ENCODE peak calls at places on chromosomes 7 and 10, in four cellular contexts. W is stimulated activated CD8-positive, alpha-beta memory T cell treated with anti-CD3 and anti-CD28 coated beads, Interleukin-12 subunit alpha, Interleukin-12 subunit beta, amount 100 ng/mL, for 4 hours; K is neural crest cell; B is NCI-H460. S is an unnamed sample.

GRCh38 chr10:42961776-42962119 is 115.1 kb upstream of the RET start:
- DNase-seq in W (no peak), K (no peak), B (no peak), S (no peak)

GRCh38 chr10:86758231-86759072 is 2.0 kb downstream of the BMPR1A start:
- DNase-seq in W (no peak), K (no peak), B (no peak), S (no peak)

GRCh38 chr10:35613597-35614226 is 8.6 kb downstream of the GJD4 start:
- DNase-seq in W (no peak), K (no peak), B (peak), S (peak)

GRCh38 chr7:69070476-69070875 is 527.8 kb upstream of the AUTS2 start:
- DNase-seq in W (no peak), K (no peak), B (no peak), S (no peak)

GRCh38 chr7:146510088-146510680 is 393.6 kb downstream of the CNTNAP2 start:
- DNase-seq in W (no peak), K (no peak), B (no peak), S (peak)

GRCh38 chr7:33062023-33062781 is at the start of gene NT5C3A:
- DNase-seq in W (no peak), K (no peak), B (peak), S (peak)

GRCh38 chr7:144019457-144019856 is 19.3 kb downstream of the OR6B1 start:
- DNase-seq in W (no peak), K (no peak), B (peak), S (no peak)

GRCh38 chr10:88455831-88456230 is 127.3 kb downstream of the RNLS start:
- DNase-seq in W (no peak), K (no peak), B (no peak), S (no peak)

GRCh38 chr7:36615877-36616276 is 108.4 kb downstream of the AOAH start:
- DNase-seq in W (no peak), K (no peak), B (no peak), S (peak)

GRCh38 chr7:66522518-66522917 is 106.2 kb upstream of the KCTD7 start:
- DNase-seq in W (no peak), K (no peak), B (no peak), S (no peak)

GRCh38 chr7:42739591-42739990 is 172.3 kb downstream of the C7orf25 start:
- DNase-seq in W (no peak), K (no peak), B (no peak), S (no peak)

GRCh38 chr10:21030096-21030495 is 133.0 kb upstream of the NEBL start:
- DNase-seq in W (no peak), K (no peak), B (peak), S (no peak)

GRCh38 chr10:110794808-110795207 is 76.9 kb upstream of the PDCD4 start:
- DNase-seq in W (no peak), K (peak), B (no peak), S (peak)

GRCh38 chr10:69807122-69807521 is 5.4 kb downstream of the COL13A1 start:
- DNase-seq in W (no peak), K (no peak), B (no peak), S (no peak)

GRCh38 chr7:50798126-50798525 is 15.4 kb upstream of the GRB10 start:
- DNase-seq in W (no peak), K (no peak), B (no peak), S (no peak)

GRCh38 chr10:49552277-49552676 is 13.4 kb upstream of the ERCC6 start:
- DNase-seq in W (no peak), K (no peak), B (peak), S (no peak)

GRCh38 chr10:103192089-103192450 is 1.0 kb downstream of the NT5C2 start:
- DNase-seq in W (no peak), K (no peak), B (no peak), S (no peak)

GRCh38 chr7:153588596-153588995 is 463.6 kb upstream of the DPP6 start:
- DNase-seq in W (no peak), K (no peak), B (no peak), S (no peak)

GRCh38 chr7:23226841-23227450 is 19.6 kb upstream of the GPNMB start:
- DNase-seq in W (no peak), K (no peak), B (no peak), S (no peak)

GRCh38 chr7:93812061-93812460 is 78.5 kb downstream of the TFPI2 start:
- DNase-seq in W (no peak), K (no peak), B (no peak), S (no peak)

GRCh38 chr7:30028749-30029635 is 780 bp downstream of the PLEKHA8 start:
- DNase-seq in W (no peak), K (no peak), B (no peak), S (peak)

GRCh38 chr10:20858292-20859124 is 38.6 kb downstream of the NEBL start:
- DNase-seq in W (no peak), K (no peak), B (peak), S (no peak)

GRCh38 chr7:156499247-156499881 is 141.2 kb upstream of the RNF32 start:
- DNase-seq in W (no peak), K (no peak), B (no peak), S (no peak)

GRCh38 chr10:117175215-117175900 is 21.9 kb upstream of the KCNK18 start:
- DNase-seq in W (no peak), K (no peak), B (no peak), S (no peak)

GRCh38 chr7:128202287-128202957 is 38.7 kb upstream of the LEP start:
- DNase-seq in W (no peak), K (no peak), B (no peak), S (no peak)

GRCh38 chr7:18426564-18427226 is 68.9 kb upstream of the HDAC9 start:
- DNase-seq in W (no peak), K (no peak), B (no peak), S (no peak)

GRCh38 chr7:5226921-5227785 is 37.1 kb downstream of the WIPI2 start:
- DNase-seq in W (no peak), K (no peak), B (no peak), S (no peak)

GRCh38 chr7:140060788-140061606 is 1.8 kb downstream of the PARP12 start:
- DNase-seq in W (no peak), K (no peak), B (no peak), S (no peak)

GRCh38 chr10:116247701-116248100 is 25.3 kb downstream of the GFRA1 start:
- DNase-seq in W (no peak), K (no peak), B (no peak), S (no peak)

GRCh38 chr7:17325364-17325763 is 26.9 kb downstream of the AHR start:
- DNase-seq in W (no peak), K (no peak), B (no peak), S (no peak)

GRCh38 chr10:97689637-97690036 is 2.6 kb upstream of the AVPI1 start:
- DNase-seq in W (no peak), K (no peak), B (peak), S (no peak)

GRCh38 chr7:99204078-99204477 is 3.8 kb downstream of the KPNA7 start:
- DNase-seq in W (no peak), K (no peak), B (no peak), S (no peak)

GRCh38 chr7:131072505-131073091 is 255.1 kb upstream of the MKLN1 start:
- DNase-seq in W (no peak), K (no peak), B (peak), S (peak)

GRCh38 chr7:15209385-15209784 is 306.8 kb upstream of the DGKB start:
- DNase-seq in W (no peak), K (no peak), B (no peak), S (peak)

GRCh38 chr10:131313377-131313776 is 1.9 kb upstream of the TCERG1L start:
- DNase-seq in W (no peak), K (no peak), B (no peak), S (no peak)

GRCh38 chr7:2967238-2967637 is 76.4 kb downstream of the CARD11 start:
- DNase-seq in W (no peak), K (no peak), B (no peak), S (no peak)

GRCh38 chr7:155862516-155863257 is 50.4 kb upstream of the SHH start:
- DNase-seq in W (no peak), K (no peak), B (no peak), S (no peak)

GRCh38 chr7:99563650-99564049 is 5.2 kb downstream of the ZNF655 start:
- DNase-seq in W (no peak), K (no peak), B (no peak), S (no peak)

GRCh38 chr7:116984917-116985316 is 31.6 kb downstream of the ST7 start:
- DNase-seq in W (no peak), K (no peak), B (peak), S (peak)

S was measured in neural progenitor cell.